ENCODE peak calls at places on chromosomes 4 and X, in ten cellular contexts. R is CD14-positive monocyte; U is NCI-H82; M is AG09309; E is stimulated activated CD4-positive, alpha-beta T cell treated with anti-CD3 and anti-CD28 coated beads, TNF-alpha, amount 100 ng/mL, for 4 hours; P is ACHN; T is stimulated activated naive CD8-positive, alpha-beta T cell treated with anti-CD3 and anti-CD28 coated beads, Interleukin-15, Interleukin-2, amounts not matched to agents 100 U/mL and 50 U/mL, for 24 hours; F is fibroblast of mammary gland; Z is pons; K is ovary. V is an unnamed sample.

GRCh38 chr4:153497988-153498967 is 32.1 kb downstream of the TMEM131L start:
- DNase-seq in R (no peak), U (no peak), M (peak), E (no peak), P (no peak), T (no peak), F (peak), Z (no peak), K (peak), V (no peak)

GRCh38 chrX:53084863-53085262 is 2.7 kb downstream of the TSPYL2 start:
- DNase-seq in R (no peak), U (no peak), M (no peak), E (no peak), P (no peak), T (no peak), F (no peak), Z (no peak), K (no peak), V (no peak)

GRCh38 chr4:140372607-140373327 is 679 bp upstream of the SCOC start:
- DNase-seq in R (no peak), U (peak), M (no peak), E (no peak), P (peak), T (peak), F (peak), Z (peak), K (no peak), V (peak)

GRCh38 chrX:46649421-46650260 is 76.1 kb downstream of the CHST7 start:
- DNase-seq in R (no peak), U (no peak), M (no peak), E (no peak), P (no peak), T (no peak), F (no peak), Z (peak), K (peak), V (no peak)

GRCh38 chr4:107561481-107561880 is 158.6 kb downstream of the PAPSS1 start:
- DNase-seq in R (no peak), U (no peak), M (no peak), E (no peak), P (no peak), T (no peak), F (no peak), Z (no peak), K (no peak), V (no peak)

GRCh38 chrX:39222361-39223113 is 421.3 kb downstream of the MID1IP1 start:
- DNase-seq in R (no peak), U (no peak), M (no peak), E (no peak), P (no peak), T (no peak), F (no peak), Z (no peak), K (no peak), V (no peak)

GRCh38 chr4:140427919-140428471 is 547 bp upstream of the CLGN start:
- DNase-seq in R (no peak), U (no peak), M (no peak), E (no peak), P (no peak), T (no peak), F (no peak), Z (no peak), K (no peak), V (no peak)

GRCh38 chr4:8546766-8547107 is 33.5 kb upstream of the GPR78 start:
- DNase-seq in R (no peak), U (no peak), M (no peak), E (no peak), P (no peak), T (no peak), F (no peak), Z (no peak), K (no peak), V (no peak)

GRCh38 chr4:1596393-1596792 is 87.7 kb downstream of the FAM53A start:
- DNase-seq in R (no peak), U (no peak), M (no peak), E (no peak), P (no peak), T (no peak), F (no peak), Z (no peak), K (peak), V (no peak)

GRCh38 chr4:143437937-143438336 is 75.6 kb upstream of the SMARCA5 start:
- DNase-seq in R (no peak), U (no peak), M (no peak), E (no peak), P (no peak), T (no peak), F (no peak), Z (no peak), K (no peak), V (no peak)

GRCh38 chr4:87304659-87305277 is 17.9 kb downstream of the HSD17B13 start:
- DNase-seq in R (no peak), U (no peak), M (no peak), E (no peak), P (no peak), T (no peak), F (no peak), Z (no peak), K (no peak), V (no peak)

GRCh38 chr4:81565137-81565870 is 93.6 kb upstream of the RASGEF1B start:
- DNase-seq in R (no peak), U (no peak), M (no peak), E (no peak), P (no peak), T (no peak), F (peak), Z (peak), K (peak), V (peak)

GRCh38 chrX:10326578-10326977 is 169.8 kb downstream of the CLCN4 start:
- DNase-seq in R (no peak), U (peak), M (peak), E (no peak), P (peak), T (no peak), F (peak), Z (peak), K (no peak), V (peak)

GRCh38 chr4:165343353-165344191 is 16.1 kb downstream of the MSMO1 start:
- DNase-seq in R (no peak), U (no peak), M (no peak), E (no peak), P (peak), T (no peak), F (peak), Z (peak), K (no peak), V (no peak)

GRCh38 chrX:51395807-51396728 is 63.4 kb downstream of the NUDT10 start:
- DNase-seq in R (no peak), U (peak), M (no peak), E (no peak), P (no peak), T (peak), F (no peak), Z (no peak), K (peak), V (peak)

GRCh38 chr4:24104173-24104572 is 214.3 kb upstream of the PPARGC1A start:
- DNase-seq in R (no peak), U (no peak), M (no peak), E (no peak), P (no peak), T (no peak), F (peak), Z (no peak), K (no peak), V (no peak)

GRCh38 chr4:129545599-129546278 is 449.8 kb downstream of the C4orf33 start:
- DNase-seq in R (no peak), U (no peak), M (no peak), E (no peak), P (no peak), T (no peak), F (peak), Z (peak), K (peak), V (no peak)

GRCh38 chrX:7244400-7244799 is 96.4 kb upstream of the PUDP start:
- DNase-seq in R (no peak), U (no peak), M (no peak), E (no peak), P (no peak), T (no peak), F (no peak), Z (no peak), K (no peak), V (no peak)

GRCh38 chr4:27595956-27596355 is 735.3 kb downstream of the STIM2 start:
- DNase-seq in R (no peak), U (peak), M (no peak), E (no peak), P (no peak), T (no peak), F (no peak), Z (no peak), K (no peak), V (no peak)

GRCh38 chrX:37599735-37600134 is 28.3 kb downstream of the LANCL3 start:
- DNase-seq in R (no peak), U (no peak), M (no peak), E (no peak), P (no peak), T (no peak), F (no peak), Z (no peak), K (no peak), V (no peak)

GRCh38 chrX:110286126-110286525 is 31.8 kb downstream of the AMMECR1 start:
- DNase-seq in R (no peak), U (no peak), M (peak), E (no peak), P (peak), T (no peak), F (peak), Z (no peak), K (no peak), V (no peak)

GRCh38 chr4:80173387-80173786 is 23.9 kb upstream of the PRDM8 start:
- DNase-seq in R (no peak), U (no peak), M (peak), E (peak), P (no peak), T (peak), F (peak), Z (no peak), K (no peak), V (no peak)

GRCh38 chr4:20395160-20395773 is 143.6 kb downstream of the SLIT2 start:
- DNase-seq in R (no peak), U (peak), M (no peak), E (no peak), P (peak), T (peak), F (peak), Z (peak), K (no peak), V (peak)

GRCh38 chrX:28178206-28178605 is 197.0 kb upstream of the DCAF8L1 start:
- DNase-seq in R (no peak), U (no peak), M (no peak), E (no peak), P (no peak), T (no peak), F (no peak), Z (no peak), K (no peak), V (no peak)

GRCh38 chr4:181647396-181648107 is 595.6 kb upstream of the TENM3 start:
- DNase-seq in R (no peak), U (no peak), M (no peak), E (no peak), P (no peak), T (no peak), F (peak), Z (no peak), K (no peak), V (no peak)

GRCh38 chr4:133320576-133321170 is 171.6 kb downstream of the PCDH10 start:
- DNase-seq in R (no peak), U (peak), M (no peak), E (no peak), P (peak), T (no peak), F (peak), Z (peak), K (no peak), V (peak)

GRCh38 chr4:79176351-79176750 is 149.5 kb downstream of the NAA11 start:
- DNase-seq in R (no peak), U (no peak), M (no peak), E (no peak), P (no peak), T (no peak), F (no peak), Z (no peak), K (no peak), V (no peak)

GRCh38 chr4:176547005-176547404 is 227.2 kb downstream of the SPCS3 start:
- DNase-seq in R (no peak), U (no peak), M (peak), E (no peak), P (no peak), T (no peak), F (peak), Z (no peak), K (no peak), V (no peak)

GRCh38 chr4:82360298-82361177 is 13.3 kb downstream of the HNRNPD start:
- DNase-seq in R (no peak), U (peak), M (no peak), E (no peak), P (peak), T (no peak), F (peak), Z (peak), K (no peak), V (peak)

GRCh38 chr4:164412246-164412645 is 341.7 kb upstream of the SMIM31 start:
- DNase-seq in R (no peak), U (no peak), M (no peak), E (no peak), P (no peak), T (no peak), F (no peak), Z (no peak), K (no peak), V (no peak)

GRCh38 chr4:184756399-184756798 is 22.5 kb upstream of the CENPU start:
- DNase-seq in R (no peak), U (no peak), M (no peak), E (no peak), P (no peak), T (no peak), F (peak), Z (no peak), K (no peak), V (no peak)

GRCh38 chr4:150501019-150501727 is 80.8 kb upstream of the MAB21L2 start:
- DNase-seq in R (no peak), U (no peak), M (peak), E (no peak), P (peak), T (no peak), F (peak), Z (no peak), K (no peak), V (no peak)

GRCh38 chr4:10354746-10355145 is 102.5 kb downstream of the ZNF518B start:
- DNase-seq in R (no peak), U (no peak), M (no peak), E (no peak), P (no peak), T (no peak), F (no peak), Z (no peak), K (no peak), V (no peak)

V was measured in G401.